ENCODE peak calls at places on chromosomes 12 and 14, in five cellular contexts. D is A549; Z is stimulated activated CD4-positive, alpha-beta T cell treated with anti-CD3 and anti-CD28 coated beads, Interleukin-4, amount 100 ng/mL, for 48 hours; I is GDM1; M is neuronal stem cell. A is an unnamed sample.

GRCh38 chr12:3542911-3543310 is 51.9 kb downstream of the PRMT8 start:
- DNase-seq in D (no peak), M (no peak), I (no peak), Z (no peak), A (peak)

GRCh38 chr14:102012336-102012735 is 48.0 kb downstream of the DYNC1H1 start:
- DNase-seq in Z (no peak), M (no peak), I (no peak), D (no peak), A (no peak)

GRCh38 chr12:67154876-67155275 is 114.3 kb upstream of the CAND1 start:
- DNase-seq in M (no peak), Z (no peak), I (no peak), D (no peak), A (no peak)

GRCh38 chr12:104588048-104588942 is 131.5 kb downstream of the CHST11 start:
- DNase-seq in D (peak), I (no peak), Z (no peak), M (no peak), A (peak)

GRCh38 chr12:117347588-117347987 is 13.8 kb downstream of the NOS1 start:
- DNase-seq in I (no peak), Z (no peak), M (no peak), D (no peak), A (no peak)

GRCh38 chr12:52091869-52092268 is 12.4 kb downstream of the SMIM41 start:
- DNase-seq in M (no peak), D (no peak), I (no peak), Z (no peak), A (no peak)

GRCh38 chr12:127507336-127507735 is 759.6 kb upstream of the TMEM132C start:
- DNase-seq in D (no peak), M (no peak), Z (no peak), I (no peak), A (no peak)

GRCh38 chr14:68011629-68012028 is 192.1 kb downstream of the RAD51B start:
- DNase-seq in I (no peak), M (no peak), Z (no peak), D (no peak), A (no peak)

GRCh38 chr14:106841701-106842100 is 1315.3 kb downstream of the TMEM121 start:
- DNase-seq in Z (no peak), D (no peak), I (no peak), M (no peak), A (peak)

GRCh38 chr14:23321572-23322547 is 603 bp downstream of the PABPN1 start:
- DNase-seq in Z (peak), I (no peak), M (peak), D (peak), A (no peak)

GRCh38 chr12:104799458-104799857 is 158.6 kb downstream of the SLC41A2 start:
- DNase-seq in M (no peak), D (no peak), I (peak), Z (no peak), A (no peak)

GRCh38 chr14:99280852-99281251 is 8.9 kb upstream of the BCL11B start:
- DNase-seq in D (no peak), Z (no peak), M (no peak), I (no peak), A (no peak)

GRCh38 chr14:93120952-93121834 is 5.5 kb upstream of the ITPK1 start:
- DNase-seq in M (no peak), I (no peak), Z (no peak), D (no peak), A (no peak)

GRCh38 chr12:131698286-131698685 is 12.6 kb upstream of the SFSWAP start:
- DNase-seq in D (no peak), I (no peak), Z (no peak), M (no peak), A (no peak)

GRCh38 chr14:37583358-37584210 is 11.5 kb downstream of the FOXA1 start:
- DNase-seq in Z (no peak), I (no peak), D (no peak), M (no peak), A (peak)

GRCh38 chr12:77324416-77324762 is 259.0 kb upstream of the E2F7 start:
- DNase-seq in Z (no peak), M (no peak), I (no peak), D (no peak), A (no peak)

GRCh38 chr12:6952121-6952859 is 1.1 kb downstream of the PTPN6 start:
- DNase-seq in M (no peak), I (no peak), Z (no peak), D (no peak), A (no peak)

GRCh38 chr12:93549174-93549573 is 23.3 kb upstream of the SOCS2 start:
- DNase-seq in M (no peak), I (no peak), D (no peak), Z (no peak), A (no peak)

GRCh38 chr12:90199008-90199407 is 490.4 kb upstream of the ATP2B1 start:
- DNase-seq in D (no peak), M (no peak), Z (no peak), I (no peak), A (no peak)

GRCh38 chr14:76908834-76909233 is 82.6 kb downstream of the LRRC74A start:
- DNase-seq in M (no peak), D (no peak), Z (no peak), I (peak), A (no peak)

GRCh38 chr14:84071061-84071460 is 1458.9 kb upstream of the FLRT2 start:
- DNase-seq in D (no peak), Z (no peak), I (no peak), M (no peak), A (no peak)

GRCh38 chr14:44783899-44784298 is 177.8 kb downstream of the KLHL28 start:
- DNase-seq in M (no peak), Z (no peak), I (no peak), D (no peak), A (no peak)

GRCh38 chr12:92871121-92871520 is 58.0 kb downstream of the EEA1 start:
- DNase-seq in Z (no peak), D (no peak), I (no peak), M (no peak), A (no peak)

GRCh38 chr14:23047042-23047634 is 5.1 kb downstream of the PSMB11 start:
- DNase-seq in I (no peak), Z (no peak), D (no peak), M (no peak), A (no peak)

GRCh38 chr12:50400638-50401382 is at the start of gene LARP4:
- DNase-seq in M (peak), Z (peak), D (peak), I (peak), A (peak)

GRCh38 chr12:128365831-128366231 is 98.9 kb downstream of the TMEM132C start:
- DNase-seq in D (no peak), Z (no peak), M (peak), I (no peak), A (no peak)

GRCh38 chr14:30621354-30621953 is 665 bp upstream of the SCFD1 start:
- DNase-seq in D (no peak), M (peak), Z (no peak), I (no peak), A (peak)

GRCh38 chr12:83018063-83018462 is 331.4 kb downstream of the TMTC2 start:
- DNase-seq in Z (no peak), D (no peak), M (no peak), I (no peak), A (no peak)

GRCh38 chr12:180445-180844 is 33.5 kb downstream of the SLC6A12 start:
- DNase-seq in Z (no peak), I (peak), D (no peak), M (no peak), A (no peak)

GRCh38 chr12:94750891-94751290 is 100.5 kb upstream of the TMCC3 start:
- DNase-seq in D (no peak), M (no peak), I (no peak), Z (no peak), A (no peak)

GRCh38 chr12:103801709-103802585 is 39.1 kb downstream of the NT5DC3 start:
- DNase-seq in M (no peak), I (no peak), Z (no peak), D (no peak), A (peak)

GRCh38 chr14:73785834-73786631 is 65.6 kb upstream of the PTGR2 start:
- DNase-seq in Z (peak), M (no peak), I (peak), D (peak), A (peak)

GRCh38 chr12:112198120-112198733 is 72.9 kb downstream of the TRAFD1 start:
- DNase-seq in M (peak), Z (peak), I (peak), D (peak), A (peak)

GRCh38 chr14:23034498-23035302 is at the start of gene PSMB5:
- DNase-seq in D (peak), I (no peak), M (peak), Z (peak), A (peak)

GRCh38 chr14:72613196-72613974 is 280.5 kb downstream of the DPF3 start:
- DNase-seq in M (no peak), D (no peak), I (no peak), Z (no peak), A (no peak)

GRCh38 chr12:91722072-91722471 is 423.6 kb downstream of the BTG1 start:
- DNase-seq in I (no peak), D (no peak), Z (no peak), M (no peak), A (no peak)

GRCh38 chr14:51821822-51822221 is 38.6 kb upstream of the GNG2 start:
- DNase-seq in M (no peak), Z (no peak), I (no peak), D (no peak), A (no peak)

GRCh38 chr12:128825845-128826244 is 2.1 kb upstream of the SLC15A4 start:
- DNase-seq in Z (no peak), D (no peak), I (no peak), M (no peak), A (no peak)

GRCh38 chr12:63867026-63867425 is 22.5 kb downstream of the SRGAP1 start:
- DNase-seq in I (no peak), D (no peak), M (no peak), Z (no peak), A (no peak)